ENCODE peak calls at places on chromosome 3, in seven cellular contexts. O is IMR-90, Q is H9, D is DND-41, E is GM23248, P is mammary epithelial cell, V is fibroblast of lung. K is an unnamed sample.
A peak's percentile ranks its signal among the peaks of the same experiment; 100 is the strongest.

GRCh38 chr3:71397046-71397445 is 186.5 kb downstream of the FOXP1 start:
- DNase-seq in E (peak; percentile 60), V (peak; percentile 46), P (no peak), Q (no peak), O (peak; percentile 30), D (no peak), K (no peak)

GRCh38 chr3:66618066-66618465 is 117.2 kb upstream of the LRIG1 start:
- DNase-seq in E (no peak), Q (no peak), D (no peak), O (peak; percentile 56), V (no peak), P (no peak), K (no peak)

GRCh38 chr3:6099458-6100137 is 761.3 kb upstream of the GRM7 start:
- DNase-seq in Q (no peak), D (no peak), O (no peak), E (no peak), V (no peak), P (no peak), K (no peak)

GRCh38 chr3:189563841-189564563 is 67.2 kb upstream of the TP63 start:
- DNase-seq in V (peak; percentile 51), O (peak; percentile 78), E (peak; percentile 92), D (no peak), Q (no peak), P (peak; percentile 98), K (peak; percentile 80)

GRCh38 chr3:149199474-149199873 is 22.2 kb downstream of the CP start:
- DNase-seq in E (no peak), P (no peak), O (peak; percentile 68), V (peak; percentile 67), D (no peak), Q (no peak), K (no peak)

GRCh38 chr3:149776170-149776569 is 16.2 kb downstream of the ANKUB1 start:
- DNase-seq in V (no peak), P (no peak), E (no peak), O (no peak), Q (no peak), D (no peak), K (no peak)

GRCh38 chr3:185283374-185283935 is 29.6 kb upstream of the EHHADH start:
- DNase-seq in O (peak; percentile 16), P (peak; percentile 19), E (peak; percentile 32), Q (no peak), D (no peak), V (no peak), K (no peak)

GRCh38 chr3:1082024-1082633 is 10.7 kb upstream of the CNTN6 start:
- DNase-seq in O (peak; percentile 15), P (peak; percentile 27), V (peak; percentile 70), E (peak; percentile 75), D (no peak), Q (peak; percentile 64), K (no peak)

GRCh38 chr3:112818289-112818688 is 28.4 kb downstream of the CD200R1L start:
- DNase-seq in V (peak; percentile 84), O (peak; percentile 79), P (peak; percentile 11), D (no peak), Q (no peak), E (peak; percentile 72), K (no peak)

GRCh38 chr3:106428565-106428994 is 559.8 kb upstream of the CBLB start:
- DNase-seq in Q (no peak), P (peak; percentile 95), D (no peak), E (peak; percentile 97), O (peak; percentile 100), V (peak; percentile 99), K (no peak)

GRCh38 chr3:8575364-8576104 is 69.1 kb downstream of the SSUH2 start:
- DNase-seq in Q (no peak), V (peak; percentile 40), D (no peak), E (peak; percentile 41), O (peak; percentile 51), P (peak; percentile 12), K (no peak)

GRCh38 chr3:122247825-122248185 is 64.3 kb downstream of the CASR start:
- DNase-seq in O (peak; percentile 13), Q (no peak), E (peak; percentile 11), V (no peak), P (no peak), D (no peak), K (no peak)

GRCh38 chr3:128343287-128344045 is 123.2 kb downstream of the DNAJB8 start:
- DNase-seq in P (peak; percentile 22), E (peak; percentile 19), V (peak; percentile 53), D (no peak), Q (peak; percentile 61), O (peak; percentile 66), K (no peak)

GRCh38 chr3:102512734-102513518 is 78.1 kb downstream of the ZPLD1 start:
- DNase-seq in O (no peak), Q (no peak), V (peak; percentile 21), P (peak; percentile 27), E (no peak), D (no peak), K (no peak)

GRCh38 chr3:197151562-197151961 is 121.9 kb upstream of the MELTF start:
- DNase-seq in D (no peak), O (peak; percentile 78), P (peak; percentile 62), Q (no peak), V (peak; percentile 88), E (peak; percentile 76), K (peak; percentile 57)

GRCh38 chr3:40608091-40608490 is 83.3 kb downstream of the ZNF621 start:
- DNase-seq in E (no peak), P (peak; percentile 67), Q (no peak), O (no peak), V (no peak), D (no peak), K (no peak)

GRCh38 chr3:37138816-37139215 is 35.6 kb downstream of the LRRFIP2 start:
- DNase-seq in O (peak; percentile 11), D (no peak), V (no peak), E (no peak), Q (no peak), P (no peak), K (no peak)

GRCh38 chr3:9976736-9977709 is 9.6 kb downstream of the EMC3 start:
- DNase-seq in Q (no peak), V (peak; percentile 99), D (no peak), E (peak; percentile 99), O (peak; percentile 98), P (peak; percentile 94), K (no peak)

GRCh38 chr3:127274200-127274599 is 13.6 kb downstream of the PRR20G start:
- DNase-seq in P (no peak), V (no peak), D (no peak), E (no peak), Q (no peak), O (no peak), K (no peak)
- H3K27ac ChIP-seq in P (peak overlapping the region; percentile 84), V (no peak overlapping the region), D (no peak overlapping the region), E (no peak overlapping the region), Q (no peak overlapping the region), O (no peak overlapping the region), K (no peak overlapping the region)

GRCh38 chr3:148021400-148021799 is 612.2 kb downstream of the ZIC1 start:
- DNase-seq in O (no peak), E (peak; percentile 23), P (no peak), V (no peak), D (no peak), Q (no peak), K (no peak)

GRCh38 chr3:148020880-148021279 is 611.7 kb downstream of the ZIC1 start:
- DNase-seq in V (no peak), D (no peak), O (no peak), P (no peak), Q (no peak), E (no peak), K (no peak)

GRCh38 chr3:148026009-148026588 is 616.9 kb downstream of the ZIC1 start:
- DNase-seq in D (no peak), O (no peak), V (no peak), Q (no peak), P (no peak), E (no peak), K (peak; percentile 77)

DNA sequence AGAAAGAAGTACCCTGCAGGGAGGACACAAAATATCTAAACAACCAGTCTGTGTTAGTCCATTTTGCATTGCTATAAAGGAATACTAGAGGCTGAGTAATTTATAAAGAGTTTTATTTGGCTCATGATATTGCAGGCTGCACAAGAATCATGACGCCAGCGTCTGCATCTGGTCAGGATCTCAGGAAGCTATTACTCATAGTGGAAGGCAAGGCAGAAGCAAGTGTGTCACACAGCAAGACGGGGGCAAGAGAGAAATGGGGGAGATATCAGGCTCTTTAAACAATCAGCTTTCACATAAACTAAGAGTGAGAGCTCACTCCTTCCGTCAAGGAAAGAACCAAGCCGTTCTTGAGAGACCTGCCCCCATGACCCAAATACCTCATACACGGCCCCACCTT is 614.8 kb downstream of the ZIC1 start:
- DNase-seq in O (peak; percentile 86), D (no peak), V (peak; percentile 68), E (peak; percentile 93), P (no peak), Q (no peak), K (no peak)
- H3K9ac ChIP-seq in O (no peak overlapping the region), D (no peak overlapping the region), V (no peak overlapping the region), E (no peak overlapping the region), P (no peak overlapping the region), Q (no peak overlapping the region), K (no peak overlapping the region)

DNA sequence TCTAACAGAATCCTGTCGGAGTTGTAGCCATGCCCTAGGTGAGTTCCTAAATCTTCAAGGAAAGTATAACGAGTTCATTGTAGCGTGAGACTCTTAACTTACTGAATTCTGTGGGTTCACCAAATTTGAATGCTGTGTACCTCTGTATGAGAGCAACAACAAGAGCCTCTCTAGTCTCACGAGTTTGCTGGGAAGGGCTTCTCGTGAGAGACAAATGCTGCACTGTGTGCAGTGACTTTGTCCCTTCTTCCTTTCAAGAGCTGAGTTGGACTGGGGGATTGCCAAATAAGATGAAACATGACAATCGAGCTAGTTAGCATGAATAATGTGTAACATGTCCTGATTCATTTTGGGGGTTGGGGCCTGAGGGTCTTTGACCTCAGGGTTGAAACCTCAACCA is 32.2 kb downstream of the KAT2B start:
- DNase-seq in D (no peak), P (no peak), V (no peak), Q (no peak), O (no peak), E (no peak), K (no peak)
- H3K27ac ChIP-seq in D (no peak overlapping the region), P (no peak overlapping the region), V (no peak overlapping the region), Q (no peak overlapping the region), O (no peak overlapping the region), E (no peak overlapping the region), K (no peak overlapping the region)

GRCh38 chr3:30602946-30603345 is 3.5 kb upstream of the TGFBR2 start:
- DNase-seq in E (no peak), O (no peak), Q (no peak), P (no peak), D (peak; percentile 70), V (no peak), K (no peak)

GRCh38 chr3:30605706-30606300 is 598 bp upstream of the TGFBR2 start:
- DNase-seq in O (no peak), V (no peak), Q (no peak), E (no peak), P (peak; percentile 46), D (no peak), K (no peak)

GRCh38 chr3:30604091-30604490 is 2.3 kb upstream of the TGFBR2 start:
- DNase-seq in O (peak; percentile 41), Q (no peak), D (no peak), E (no peak), P (no peak), V (no peak), K (no peak)

GRCh38 chr3:30605005-30605404 is 1.4 kb upstream of the TGFBR2 start:
- DNase-seq in V (no peak), O (no peak), E (no peak), D (no peak), Q (no peak), P (no peak), K (no peak)

DNA sequence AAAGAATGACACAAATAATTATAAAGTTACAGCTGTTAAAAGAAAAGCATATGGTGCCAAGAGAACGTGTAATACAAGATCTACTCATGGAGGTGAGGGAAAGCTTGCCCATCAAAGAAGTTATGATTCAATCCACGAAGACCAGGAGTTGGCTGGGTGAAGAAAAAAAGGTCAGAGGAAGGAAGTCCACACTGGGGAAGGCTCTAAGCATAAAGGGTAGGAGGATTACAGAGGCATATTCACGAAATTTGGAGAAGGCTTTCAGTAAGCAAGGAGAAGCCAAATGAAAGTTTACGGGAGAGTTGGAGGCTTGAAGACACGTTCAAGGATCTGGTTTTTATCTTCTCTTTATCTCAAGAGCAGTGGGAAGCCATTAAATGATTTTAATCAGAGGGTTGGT is 1.8 kb upstream of the TGFBR2 start:
- DNase-seq in D (no peak), E (no peak), Q (no peak), V (no peak), O (no peak), P (no peak), K (no peak)
- H3K9ac ChIP-seq in D (peak overlapping the region; percentile 3), E (no peak overlapping the region), Q (no peak overlapping the region), V (no peak overlapping the region), O (no peak overlapping the region), P (no peak overlapping the region), K (no peak overlapping the region)

K was measured in SK-N-MC.